ENCODE peak calls at places on chromosomes 12 and 14, in seven cellular contexts. One of them, this sample, is unnamed.

GRCh38 chr12:29609431-29610215 is 112.1 kb upstream of the OVCH1 start:
- DNase-seq in breast epithelium: no peak
- DNase-seq in BE2C: no peak
- DNase-seq in HFF-Myc: no peak
- DNase-seq in cardiac fibroblast: no peak
- DNase-seq in B cell: no peak
- DNase-seq in AG10803: no peak
- DNase-seq in this sample: no peak

GRCh38 chr12:113469893-113470743 is 1.6 kb downstream of the LHX5 start:
- DNase-seq in breast epithelium: no peak
- DNase-seq in AG10803: no peak
- DNase-seq in cardiac fibroblast: no peak
- DNase-seq in HFF-Myc: no peak
- DNase-seq in BE2C: no peak
- DNase-seq in B cell: no peak
- DNase-seq in this sample: no peak

GRCh38 chr14:100802766-100803693 is 22.9 kb upstream of the MEG3 start:
- DNase-seq in HFF-Myc: no peak
- DNase-seq in AG10803: no peak
- DNase-seq in cardiac fibroblast: no peak
- DNase-seq in BE2C: no peak
- DNase-seq in breast epithelium: no peak
- DNase-seq in B cell: no peak
- DNase-seq in this sample: no peak

GRCh38 chr12:108826115-108826806 is 31.1 kb downstream of the SSH1 start:
- DNase-seq in B cell: no peak
- DNase-seq in HFF-Myc: no peak
- DNase-seq in BE2C: peak; percentile 65
- DNase-seq in AG10803: peak; percentile 98
- DNase-seq in cardiac fibroblast: peak; percentile 97
- DNase-seq in breast epithelium: no peak
- DNase-seq in this sample: no peak

GRCh38 chr12:130634866-130635265 is 81.2 kb downstream of the RIMBP2 start:
- DNase-seq in BE2C: no peak
- DNase-seq in cardiac fibroblast: no peak
- DNase-seq in HFF-Myc: no peak
- DNase-seq in B cell: no peak
- DNase-seq in AG10803: no peak
- DNase-seq in breast epithelium: no peak
- DNase-seq in this sample: no peak

GRCh38 chr14:105091335-105092123 is 26.3 kb upstream of the GPR132 start:
- DNase-seq in HFF-Myc: no peak
- DNase-seq in BE2C: no peak
- DNase-seq in breast epithelium: peak; percentile 86
- DNase-seq in AG10803: peak; percentile 64
- DNase-seq in B cell: peak; percentile 42
- DNase-seq in cardiac fibroblast: no peak
- DNase-seq in this sample: peak; percentile 99

GRCh38 chr12:89247962-89248361 is 104.3 kb downstream of the DUSP6 start:
- DNase-seq in AG10803: peak; percentile 75
- DNase-seq in BE2C: no peak
- DNase-seq in B cell: no peak
- DNase-seq in cardiac fibroblast: peak; percentile 25
- DNase-seq in HFF-Myc: no peak
- DNase-seq in breast epithelium: no peak
- DNase-seq in this sample: no peak

GRCh38 chr12:81809113-81809777 is 50.1 kb upstream of the PPFIA2 start:
- DNase-seq in AG10803: no peak
- DNase-seq in B cell: no peak
- DNase-seq in cardiac fibroblast: no peak
- DNase-seq in BE2C: no peak
- DNase-seq in HFF-Myc: no peak
- DNase-seq in breast epithelium: no peak
- DNase-seq in this sample: no peak

GRCh38 chr14:99517643-99518381 is 36.6 kb downstream of the CCNK start:
- DNase-seq in HFF-Myc: no peak
- DNase-seq in breast epithelium: no peak
- DNase-seq in B cell: no peak
- DNase-seq in cardiac fibroblast: no peak
- DNase-seq in AG10803: no peak
- DNase-seq in BE2C: peak; percentile 12
- DNase-seq in this sample: no peak

GRCh38 chr12:63826002-63826585 is 18.4 kb upstream of the SRGAP1 start:
- DNase-seq in HFF-Myc: peak; percentile 63
- DNase-seq in breast epithelium: no peak
- DNase-seq in AG10803: peak; percentile 74
- DNase-seq in BE2C: peak; percentile 18
- DNase-seq in cardiac fibroblast: peak; percentile 87
- DNase-seq in B cell: peak; percentile 12
- DNase-seq in this sample: peak; percentile 76

GRCh38 chr12:3962661-3963483 is 89.7 kb upstream of the PARP11 start:
- DNase-seq in BE2C: no peak
- DNase-seq in AG10803: no peak
- DNase-seq in HFF-Myc: no peak
- DNase-seq in cardiac fibroblast: no peak
- DNase-seq in B cell: peak; percentile 70
- DNase-seq in breast epithelium: no peak
- DNase-seq in this sample: no peak

DNA sequence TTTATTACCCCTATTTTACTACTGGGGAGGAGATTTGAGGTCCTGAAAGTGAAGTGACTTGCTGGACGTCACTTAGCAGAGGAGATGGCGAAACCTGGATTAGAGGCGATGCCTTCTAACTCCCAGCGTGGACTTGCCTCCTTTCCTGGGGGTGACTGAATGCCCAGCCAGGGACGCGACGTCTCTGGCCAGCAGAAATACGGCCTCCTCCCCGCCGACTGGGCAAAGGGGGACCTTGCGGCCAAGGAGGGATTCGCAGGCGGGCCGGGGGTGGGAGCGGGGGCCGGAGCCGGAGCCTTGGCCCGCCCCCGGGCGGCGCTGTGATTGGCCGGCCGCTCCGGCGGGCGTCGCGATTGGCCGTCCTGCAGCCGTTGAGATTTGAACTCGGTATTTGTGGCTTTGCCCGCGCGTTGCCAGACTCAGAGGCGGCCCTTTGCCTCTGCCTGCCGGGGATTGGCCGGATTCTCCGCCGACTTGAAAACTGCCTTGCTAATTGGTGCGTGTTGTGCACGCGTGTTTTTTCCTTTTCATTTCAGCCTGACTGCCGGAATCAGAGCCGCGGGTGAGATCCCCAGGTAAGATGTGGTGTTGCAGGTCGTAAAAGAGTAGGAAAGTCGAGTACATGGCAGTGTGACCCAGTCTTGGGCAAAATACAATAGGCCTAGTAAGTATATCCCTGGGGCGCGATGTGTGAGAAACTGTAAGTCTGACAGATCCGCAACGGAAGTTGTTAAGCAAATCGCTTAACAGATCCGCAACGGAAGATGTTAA is at the start of gene NCAPD2:
- DNase-seq in BE2C: peak; percentile 97
- DNase-seq in AG10803: peak; percentile 92
- DNase-seq in HFF-Myc: peak; percentile 87
- DNase-seq in breast epithelium: peak; percentile 95
- DNase-seq in B cell: peak; percentile 95
- DNase-seq in cardiac fibroblast: peak; percentile 96
- DNase-seq in this sample: peak; percentile 96
- TF ChIP-seq CTCF in BE2C: peak; percentile 18
- TF ChIP-seq CTCF in AG10803: peak; percentile 1
- TF ChIP-seq CTCF in HFF-Myc: no peak
- TF ChIP-seq CTCF in breast epithelium: peak; percentile 54
- TF ChIP-seq CTCF in B cell: peak; percentile 22
- TF ChIP-seq CTCF in cardiac fibroblast: peak; percentile 27
- TF ChIP-seq CTCF in this sample: no peak

GRCh38 chr14:103891667-103892215 is 36.5 kb upstream of the TDRD9 start:
- DNase-seq in cardiac fibroblast: no peak
- DNase-seq in AG10803: no peak
- DNase-seq in HFF-Myc: no peak
- DNase-seq in BE2C: no peak
- DNase-seq in B cell: no peak
- DNase-seq in breast epithelium: no peak
- DNase-seq in this sample: no peak

GRCh38 chr14:103887557-103888115 is 40.3 kb upstream of the PPP1R13B start:
- DNase-seq in AG10803: no peak
- DNase-seq in B cell: no peak
- DNase-seq in BE2C: no peak
- DNase-seq in cardiac fibroblast: no peak
- DNase-seq in HFF-Myc: no peak
- DNase-seq in breast epithelium: no peak
- DNase-seq in this sample: no peak

GRCh38 chr14:103890052-103890371 is 38.2 kb upstream of the TDRD9 start:
- DNase-seq in BE2C: no peak
- DNase-seq in AG10803: no peak
- DNase-seq in breast epithelium: no peak
- DNase-seq in HFF-Myc: no peak
- DNase-seq in cardiac fibroblast: no peak
- DNase-seq in B cell: no peak
- DNase-seq in this sample: no peak

GRCh38 chr14:103890836-103891666 is 37.2 kb upstream of the TDRD9 start:
- DNase-seq in cardiac fibroblast: no peak
- DNase-seq in HFF-Myc: no peak
- DNase-seq in BE2C: no peak
- DNase-seq in B cell: no peak
- DNase-seq in AG10803: no peak
- DNase-seq in breast epithelium: no peak
- DNase-seq in this sample: no peak

DNA sequence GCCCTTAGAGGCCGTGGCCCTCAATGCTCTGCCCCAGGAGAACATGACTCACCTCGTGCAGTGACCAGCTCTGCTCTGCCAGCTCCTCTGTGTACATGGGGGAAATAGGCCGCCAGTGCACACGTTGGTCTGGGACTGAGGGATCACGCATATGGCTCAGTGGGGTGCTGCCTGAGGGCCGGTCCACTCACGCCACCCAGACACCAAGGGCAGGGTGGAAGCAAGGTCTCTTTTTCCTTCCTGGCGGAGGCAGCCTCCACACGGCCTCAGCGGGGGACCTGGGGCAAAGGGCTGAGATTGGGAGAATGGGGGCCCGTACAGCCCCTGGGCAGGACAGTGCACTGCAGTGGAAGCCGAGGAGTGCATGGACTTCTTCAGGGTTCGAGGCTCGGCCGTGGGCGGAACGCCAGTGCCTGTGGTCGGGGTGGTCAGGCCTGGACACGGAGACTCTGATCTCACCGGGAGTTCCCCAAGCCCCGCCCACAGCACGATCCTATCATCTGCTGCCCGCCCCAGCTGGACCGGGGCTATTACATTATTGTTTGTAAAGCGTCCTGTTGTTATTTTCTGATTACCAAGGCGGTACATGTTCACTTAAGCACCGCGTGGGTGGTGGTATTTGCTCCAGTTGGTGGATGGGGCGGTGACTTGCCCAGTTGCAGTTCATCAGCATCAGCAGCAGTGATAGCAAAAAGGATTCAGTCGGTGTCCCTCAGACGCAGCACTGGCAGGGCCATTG is 38.8 kb upstream of the TDRD9 start:
- DNase-seq in BE2C: no peak
- DNase-seq in AG10803: peak; percentile 9
- DNase-seq in B cell: no peak
- DNase-seq in breast epithelium: no peak
- DNase-seq in HFF-Myc: no peak
- DNase-seq in cardiac fibroblast: peak; percentile 37
- DNase-seq in this sample: peak; percentile 70
- TF ChIP-seq CTCF in BE2C: no peak
- TF ChIP-seq CTCF in AG10803: no peak
- TF ChIP-seq CTCF in B cell: no peak
- TF ChIP-seq CTCF in breast epithelium: no peak
- TF ChIP-seq CTCF in HFF-Myc: no peak
- TF ChIP-seq CTCF in cardiac fibroblast: no peak
- TF ChIP-seq CTCF in this sample: no peak

GRCh38 chr12:55797068-55797467 is 20.5 kb downstream of the SARNP start:
- DNase-seq in HFF-Myc: no peak
- DNase-seq in breast epithelium: no peak
- DNase-seq in BE2C: peak; percentile 57
- DNase-seq in B cell: peak; percentile 24
- DNase-seq in cardiac fibroblast: peak; percentile 66
- DNase-seq in AG10803: peak; percentile 60
- DNase-seq in this sample: peak; percentile 41

GRCh38 chr12:55797550-55797949 is 20.0 kb downstream of the SARNP start:
- DNase-seq in B cell: no peak
- DNase-seq in HFF-Myc: no peak
- DNase-seq in BE2C: no peak
- DNase-seq in breast epithelium: no peak
- DNase-seq in cardiac fibroblast: no peak
- DNase-seq in AG10803: no peak
- DNase-seq in this sample: no peak

GRCh38 chr12:55795950-55796349 is 21.6 kb downstream of the SARNP start:
- DNase-seq in breast epithelium: no peak
- DNase-seq in cardiac fibroblast: no peak
- DNase-seq in AG10803: no peak
- DNase-seq in HFF-Myc: no peak
- DNase-seq in B cell: no peak
- DNase-seq in BE2C: no peak
- DNase-seq in this sample: no peak
- TF ChIP-seq CTCF in breast epithelium: no peak
- TF ChIP-seq CTCF in cardiac fibroblast: no peak
- TF ChIP-seq CTCF in AG10803: no peak
- TF ChIP-seq CTCF in HFF-Myc: no peak
- TF ChIP-seq CTCF in B cell: no peak
- TF ChIP-seq CTCF in BE2C: no peak
- TF ChIP-seq CTCF in this sample: no peak

GRCh38 chr12:93099777-93100176 is 170.7 kb upstream of the EEA1 start:
- DNase-seq in BE2C: no peak
- DNase-seq in B cell: no peak
- DNase-seq in breast epithelium: no peak
- DNase-seq in HFF-Myc: no peak
- DNase-seq in cardiac fibroblast: no peak
- DNase-seq in AG10803: no peak
- DNase-seq in this sample: no peak

GRCh38 chr12:93102744-93103143 is 173.6 kb upstream of the EEA1 start:
- DNase-seq in HFF-Myc: no peak
- DNase-seq in BE2C: no peak
- DNase-seq in cardiac fibroblast: no peak
- DNase-seq in breast epithelium: no peak
- DNase-seq in AG10803: no peak
- DNase-seq in B cell: no peak
- DNase-seq in this sample: no peak

GRCh38 chr12:93101367-93101766 is 172.3 kb upstream of the EEA1 start:
- DNase-seq in BE2C: no peak
- DNase-seq in cardiac fibroblast: no peak
- DNase-seq in HFF-Myc: no peak
- DNase-seq in B cell: no peak
- DNase-seq in breast epithelium: no peak
- DNase-seq in AG10803: no peak
- DNase-seq in this sample: no peak

GRCh38 chr12:93102289-93102688 is 173.2 kb upstream of the EEA1 start:
- DNase-seq in BE2C: no peak
- DNase-seq in cardiac fibroblast: no peak
- DNase-seq in HFF-Myc: no peak
- DNase-seq in B cell: no peak
- DNase-seq in breast epithelium: no peak
- DNase-seq in AG10803: no peak
- DNase-seq in this sample: no peak

DNA sequence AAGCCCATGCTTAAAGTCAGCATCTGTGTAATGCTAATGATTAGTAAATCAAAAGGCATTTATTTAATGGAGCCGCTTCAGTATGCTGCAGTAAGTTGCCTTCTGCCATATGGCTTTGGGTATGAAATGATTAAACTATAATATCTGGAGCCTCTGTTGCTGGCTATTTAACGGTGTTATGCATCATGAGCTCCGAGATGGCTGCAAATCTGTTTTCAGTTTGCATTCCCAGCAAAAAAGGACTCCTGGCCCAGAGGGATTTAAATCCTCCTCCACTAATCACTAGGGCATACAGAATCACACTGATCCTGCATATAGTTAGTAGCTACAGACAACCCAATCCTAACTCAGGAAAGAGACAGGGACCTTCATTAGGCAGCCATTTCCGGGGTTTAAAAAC is 171.5 kb upstream of the EEA1 start:
- DNase-seq in BE2C: peak; percentile 10
- DNase-seq in B cell: no peak
- DNase-seq in HFF-Myc: no peak
- DNase-seq in cardiac fibroblast: no peak
- DNase-seq in AG10803: peak; percentile 52
- DNase-seq in breast epithelium: no peak
- DNase-seq in this sample: no peak
- TF ChIP-seq CTCF in BE2C: no peak
- TF ChIP-seq CTCF in B cell: no peak
- TF ChIP-seq CTCF in HFF-Myc: no peak
- TF ChIP-seq CTCF in cardiac fibroblast: no peak
- TF ChIP-seq CTCF in AG10803: no peak
- TF ChIP-seq CTCF in breast epithelium: no peak
- TF ChIP-seq CTCF in this sample: no peak

This sample was measured in MCF 10A.